ENCODE peak calls at places on chromosomes 5 and 9, in nine cellular contexts. Q is IMR-90, J is aorta, V is neuronal stem cell, C is tibial artery, M is A549, X is fibroblast of lung, I is right lobe of liver, E is astrocyte. N is an unnamed sample.

GRCh38 chr5:122447072-122447471 is 135.0 kb downstream of the SNCAIP start:
- DNase-seq in M (no peak), V (no peak), J (no peak), E (no peak), X (no peak), Q (no peak), I (no peak), C (no peak), N (no peak)

GRCh38 chr9:78505546-78505945 is 208.6 kb downstream of the PSAT1 start:
- DNase-seq in Q (no peak), I (no peak), X (no peak), E (no peak), M (no peak), J (no peak), C (no peak), V (no peak), N (no peak)

GRCh38 chr5:150078802-150079654 is 7.3 kb downstream of the CSF1R start:
- DNase-seq in J (no peak), Q (no peak), E (no peak), X (no peak), C (no peak), M (no peak), V (no peak), I (no peak), N (no peak)

GRCh38 chr9:77935974-77936373 is 95.6 kb downstream of the GNAQ start:
- DNase-seq in M (no peak), J (no peak), E (no peak), Q (no peak), C (no peak), I (no peak), V (no peak), X (no peak), N (no peak)

GRCh38 chr9:79176298-79176697 is 395.5 kb upstream of the TLE4 start:
- DNase-seq in E (peak; percentile 36), J (no peak), Q (peak; percentile 56), M (no peak), I (no peak), C (no peak), V (no peak), X (no peak), N (no peak)

GRCh38 chr5:51465165-51465564 is 81.9 kb downstream of the ISL1 start:
- DNase-seq in E (no peak), Q (no peak), I (no peak), J (no peak), X (no peak), M (no peak), V (no peak), C (no peak), N (no peak)

GRCh38 chr5:78509884-78510769 is 138.4 kb downstream of the LHFPL2 start:
- DNase-seq in J (peak; percentile 88), I (peak; percentile 92), V (no peak), M (no peak), C (peak; percentile 90), Q (no peak), E (no peak), X (no peak), N (peak; percentile 43)

GRCh38 chr5:150234606-150235547 is 45.0 kb downstream of the SLC6A7 start:
- DNase-seq in Q (no peak), X (no peak), C (no peak), I (no peak), J (no peak), E (no peak), M (no peak), V (no peak), N (no peak)

GRCh38 chr5:157464518-157465171 is 4.6 kb downstream of the NIPAL4 start:
- DNase-seq in E (peak; percentile 84), X (peak; percentile 89), I (no peak), V (no peak), C (peak; percentile 77), M (peak; percentile 69), J (peak; percentile 59), Q (peak; percentile 90), N (peak; percentile 96)

GRCh38 chr9:82116538-82116937 is 128.0 kb downstream of the SPATA31D1 start:
- DNase-seq in E (no peak), I (no peak), M (no peak), X (peak; percentile 8), C (no peak), Q (no peak), J (no peak), V (no peak), N (no peak)

GRCh38 chr9:26565131-26565530 is 327.5 kb downstream of the CAAP1 start:
- DNase-seq in V (no peak), Q (no peak), C (no peak), M (no peak), X (no peak), E (no peak), I (no peak), J (no peak), N (no peak)

GRCh38 chr5:156513123-156513814 is 186.3 kb downstream of the SGCD start:
- DNase-seq in M (no peak), E (no peak), V (no peak), J (no peak), I (no peak), X (no peak), C (no peak), Q (no peak), N (no peak)

GRCh38 chr9:700365-701282 is 140.9 kb upstream of the DMRT1 start:
- DNase-seq in C (no peak), V (no peak), J (no peak), X (no peak), M (no peak), I (no peak), E (no peak), Q (no peak), N (no peak)

GRCh38 chr9:1927546-1927945 is 87.6 kb upstream of the SMARCA2 start:
- DNase-seq in I (no peak), J (no peak), E (no peak), M (no peak), Q (no peak), C (no peak), V (no peak), X (no peak), N (no peak)

GRCh38 chr5:180222056-180222455 is 13.0 kb upstream of the RASGEF1C start:
- DNase-seq in Q (no peak), E (no peak), M (no peak), J (no peak), I (no peak), V (no peak), X (no peak), C (no peak), N (no peak)

GRCh38 chr5:154646841-154647759 is 108.1 kb upstream of the LARP1 start:
- DNase-seq in V (no peak), E (peak; percentile 26), I (peak; percentile 87), X (peak; percentile 14), Q (peak; percentile 12), C (no peak), J (peak; percentile 51), M (no peak), N (peak; percentile 17)

GRCh38 chr5:154648229-154648628 is 106.9 kb upstream of the LARP1 start:
- DNase-seq in V (no peak), M (no peak), J (no peak), Q (no peak), E (no peak), I (no peak), C (no peak), X (no peak), N (no peak)

GRCh38 chr5:154642499-154643245 is 112.5 kb upstream of the LARP1 start:
- DNase-seq in Q (peak; percentile 30), J (no peak), X (peak; percentile 32), E (no peak), V (no peak), I (no peak), M (no peak), C (no peak), N (peak; percentile 12)

GRCh38 chr5:154647760-154648143 is 107.4 kb upstream of the LARP1 start:
- DNase-seq in X (no peak), Q (no peak), V (no peak), J (no peak), M (no peak), C (no peak), I (no peak), E (no peak), N (no peak)

DNA sequence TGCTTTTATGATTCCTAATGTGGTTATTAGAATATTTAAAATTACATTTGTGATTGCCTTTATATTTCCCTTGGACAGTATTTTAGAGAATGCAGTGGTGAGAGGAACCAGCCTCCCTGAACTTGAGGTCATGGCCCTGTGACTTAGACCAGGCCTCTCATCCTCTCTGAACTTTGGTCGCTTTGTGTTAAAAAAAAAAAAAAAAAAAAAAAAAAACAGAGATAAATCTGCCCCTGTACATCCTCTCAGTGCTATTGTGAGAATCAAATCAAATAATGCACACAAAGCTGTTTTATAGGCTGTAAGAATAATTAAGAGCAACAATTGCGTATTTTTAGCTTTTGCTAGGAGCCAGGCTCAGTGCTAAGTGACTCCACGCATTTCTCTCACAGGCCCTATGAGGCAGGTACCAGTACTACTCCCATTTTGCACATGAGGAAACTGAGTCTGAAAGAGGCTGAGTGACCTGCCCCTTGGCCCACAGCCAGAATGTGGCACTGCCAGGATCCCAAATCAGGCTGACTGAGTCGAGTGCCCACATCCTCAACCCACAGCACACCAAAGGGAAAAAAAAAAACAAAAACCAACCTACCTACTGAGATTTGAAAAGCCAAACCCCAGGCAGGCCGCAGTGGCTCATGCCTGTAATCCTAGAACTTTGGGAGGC is 110.3 kb upstream of the LARP1 start:
- DNase-seq in Q (no peak), V (no peak), C (no peak), X (no peak), J (no peak), M (no peak), I (no peak), E (no peak), N (no peak)
- H3K4me1 ChIP-seq in Q (no peaks in the 10 kb centered on the region), V (peaks cover 9% of the 10 kb centered on the region), C (peaks cover 13% of the 10 kb centered on the region), X (peaks cover 3% of the 10 kb centered on the region), J (no peaks in the 10 kb centered on the region), M (no peaks in the 10 kb centered on the region), I (peaks cover 45% of the 10 kb centered on the region), E (peaks cover 9% of the 10 kb centered on the region), N (peaks cover 6% of the 10 kb centered on the region)

DNA sequence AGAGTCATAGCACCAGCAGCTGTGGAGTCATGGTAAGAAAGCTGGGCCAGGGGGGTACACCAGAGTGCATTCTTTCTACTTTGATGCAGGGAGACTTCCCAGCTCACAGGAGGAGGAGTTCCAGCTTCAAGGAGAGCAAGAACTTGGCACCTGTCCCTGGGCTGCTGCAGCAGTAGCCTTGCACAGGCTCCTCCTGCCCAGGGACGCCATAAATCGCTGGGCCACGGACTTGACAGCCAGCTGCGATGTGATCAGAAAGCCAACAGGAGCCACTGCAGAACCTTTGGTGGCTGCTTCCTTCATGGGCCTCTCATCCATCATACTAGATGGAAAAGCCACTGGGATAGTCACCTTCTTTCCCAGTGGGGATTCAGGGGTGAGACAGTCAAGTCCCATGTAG is 234.7 kb downstream of the NMUR2 start:
- DNase-seq in V (no peak), E (no peak), C (peak; percentile 75), J (peak; percentile 62), Q (no peak), M (no peak), I (no peak), X (no peak), N (no peak)
- H3K4me1 ChIP-seq in V (no peaks in the 10 kb centered on the region), E (no peaks in the 10 kb centered on the region), C (peaks cover 15% of the 10 kb centered on the region), J (no peaks in the 10 kb centered on the region), Q (no peaks in the 10 kb centered on the region), M (no peaks in the 10 kb centered on the region), I (no peaks in the 10 kb centered on the region), X (no peaks in the 10 kb centered on the region), N (no peaks in the 10 kb centered on the region)

GRCh38 chr9:129612123-129612522 is 8.8 kb downstream of the C9orf50 start:
- DNase-seq in E (no peak), J (no peak), M (no peak), Q (no peak), I (no peak), C (no peak), X (no peak), V (no peak), N (no peak)
- H3K4me1 ChIP-seq in E (peaks cover 23% of the 10 kb centered on the region), J (no peaks in the 10 kb centered on the region), M (peaks cover 63% of the 10 kb centered on the region), Q (peaks cover 16% of the 10 kb centered on the region), I (peaks cover 16% of the 10 kb centered on the region), C (peaks cover 40% of the 10 kb centered on the region), X (peaks cover 20% of the 10 kb centered on the region), V (peaks cover 22% of the 10 kb centered on the region), N (peaks cover 25% of the 10 kb centered on the region)

GRCh38 chr5:68709229-68709628 is 384.6 kb upstream of the SLC30A5 start:
- DNase-seq in J (no peak), V (no peak), E (no peak), I (no peak), X (no peak), C (no peak), M (no peak), Q (no peak), N (no peak)
- H3K4me1 ChIP-seq in J (peaks cover 3% of the 10 kb centered on the region), V (peaks cover 6% of the 10 kb centered on the region), E (no peaks in the 10 kb centered on the region), I (no peaks in the 10 kb centered on the region), X (no peaks in the 10 kb centered on the region), C (no peaks in the 10 kb centered on the region), M (no peaks in the 10 kb centered on the region), Q (no peaks in the 10 kb centered on the region), N (no peaks in the 10 kb centered on the region)

N was measured in mammary epithelial cell.